ENCODE peak calls at places on chromosomes 2 and 18, in five cellular contexts. B, Z, M, L and Y are unnamed samples.

GRCh38 chr18:3117493-3118192 is 102.1 kb downstream of the MYOM1 start:
- DNase-seq in Z (no peak), B (no peak), L (no peak), M (no peak), Y (no peak)

GRCh38 chr2:234463626-234464290 is 33.1 kb downstream of the ARL4C start:
- DNase-seq in Z (no peak), L (no peak), M (no peak), B (no peak), Y (no peak)

GRCh38 chr2:14420851-14421250 is 211.7 kb upstream of the LRATD1 start:
- DNase-seq in B (no peak), M (no peak), Z (no peak), L (no peak), Y (no peak)

GRCh38 chr2:119289093-119289492 is 65.5 kb downstream of the STEAP3 start:
- DNase-seq in L (no peak), B (no peak), Z (no peak), M (no peak), Y (no peak)

GRCh38 chr2:233084488-233084887 is 24.3 kb downstream of the INPP5D start:
- DNase-seq in M (peak; percentile 28), L (no peak), B (peak; percentile 71), Z (peak; percentile 69), Y (peak; percentile 88)

GRCh38 chr2:210286123-210286680 is 28.8 kb downstream of the MYL1 start:
- DNase-seq in Z (no peak), L (no peak), M (no peak), B (no peak), Y (no peak)

GRCh38 chr2:235132641-235133040 is 180.8 kb downstream of the SH3BP4 start:
- DNase-seq in L (no peak), B (no peak), M (no peak), Z (no peak), Y (no peak)

GRCh38 chr2:35783723-35784122 is 571.9 kb upstream of the CRIM1 start:
- DNase-seq in B (no peak), L (no peak), M (no peak), Z (no peak), Y (no peak)

GRCh38 chr18:59820663-59821062 is 79.1 kb upstream of the PMAIP1 start:
- DNase-seq in M (no peak), L (no peak), Z (no peak), B (no peak), Y (no peak)

GRCh38 chr2:165899311-165899710 is 54.3 kb downstream of the TTC21B start:
- DNase-seq in B (no peak), M (no peak), L (no peak), Z (no peak), Y (no peak)

GRCh38 chr2:150495993-150496627 is 8.6 kb upstream of the RND3 start:
- DNase-seq in Z (no peak), M (no peak), B (no peak), L (no peak), Y (no peak)

GRCh38 chr18:77080283-77080682 is 52.3 kb downstream of the MBP start:
- DNase-seq in Z (no peak), L (peak; percentile 58), B (no peak), M (no peak), Y (no peak)

GRCh38 chr2:15302154-15302553 is 259.0 kb downstream of the NBAS start:
- DNase-seq in L (no peak), M (no peak), B (no peak), Z (no peak), Y (no peak)

GRCh38 chr2:231378028-231378722 is 17.3 kb upstream of the B3GNT7 start:
- DNase-seq in Z (no peak), L (no peak), M (no peak), B (no peak), Y (no peak)

GRCh38 chr2:241671457-241672240 is 15.0 kb downstream of the DTYMK start:
- DNase-seq in Z (no peak), B (no peak), L (no peak), M (no peak), Y (no peak)

GRCh38 chr2:112480540-112481049 is 1.4 kb upstream of the TTL start:
- DNase-seq in L (peak; percentile 60), B (no peak), Z (no peak), M (no peak), Y (no peak)

GRCh38 chr2:133062174-133062573 is 392.2 kb upstream of the LYPD1 start:
- DNase-seq in Z (no peak), M (no peak), B (no peak), L (no peak), Y (no peak)

GRCh38 chr2:43223412-43224040 is 2.9 kb downstream of the ZFP36L2 start:
- DNase-seq in Z (no peak), L (no peak), M (no peak), B (no peak), Y (no peak)

GRCh38 chr2:61538920-61539559 is 884 bp upstream of the XPO1 start:
- DNase-seq in M (peak; percentile 53), L (peak; percentile 23), Z (no peak), B (no peak), Y (no peak)

GRCh38 chr2:95722331-95722730 is 130.5 kb downstream of the TRIM43 start:
- DNase-seq in B (no peak), Z (no peak), L (no peak), M (no peak), Y (no peak)

GRCh38 chr2:105237045-105237765 is 4.3 kb upstream of the GPR45 start:
- DNase-seq in M (no peak), B (no peak), L (peak; percentile 45), Z (no peak), Y (no peak)

GRCh38 chr18:3264362-3264761 is 2.4 kb downstream of the MYL12B start:
- DNase-seq in L (no peak), Z (no peak), B (no peak), M (no peak), Y (no peak)

GRCh38 chr2:188966728-188967127 is 7.4 kb upstream of the COL3A1 start:
- DNase-seq in B (no peak), M (no peak), L (no peak), Z (no peak), Y (no peak)

GRCh38 chr2:24613154-24613814 is 122.2 kb downstream of the NCOA1 start:
- DNase-seq in M (no peak), Z (no peak), L (peak; percentile 39), B (no peak), Y (no peak)

GRCh38 chr2:95346236-95346737 is 49.1 kb downstream of the KCNIP3 start:
- DNase-seq in M (peak; percentile 77), B (peak; percentile 75), L (peak; percentile 66), Z (peak; percentile 81), Y (no peak)

GRCh38 chr2:20094142-20094792 is 42.8 kb upstream of the LAPTM4A start:
- DNase-seq in M (no peak), B (no peak), Z (no peak), L (no peak), Y (no peak)

GRCh38 chr18:68426731-68427315 is 288.1 kb downstream of the TMX3 start:
- DNase-seq in L (no peak), M (no peak), Z (no peak), B (no peak), Y (no peak)

GRCh38 chr2:73982140-73982617 is 2.5 kb upstream of the TET3 start:
- DNase-seq in B (no peak), L (no peak), Z (no peak), M (no peak), Y (no peak)

GRCh38 chr2:161416633-161417427 is 733 bp downstream of the TBR1 start:
- DNase-seq in Z (no peak), M (no peak), L (peak; percentile 25), B (no peak), Y (no peak)

GRCh38 chr2:176514805-176515500 is 245.7 kb downstream of the MTX2 start:
- DNase-seq in Z (no peak), L (no peak), B (no peak), M (no peak), Y (no peak)

GRCh38 chr18:67705748-67706147 is 189.2 kb upstream of the DSEL start:
- DNase-seq in Z (no peak), B (no peak), L (no peak), M (no peak), Y (no peak)

GRCh38 chr2:158967114-158967730 is 1.2 kb upstream of the TANC1 start:
- DNase-seq in B (peak; percentile 76), L (no peak), M (peak; percentile 47), Z (no peak), Y (no peak)

GRCh38 chr18:36284671-36285295 is 12.7 kb upstream of the FHOD3 start:
- DNase-seq in B (no peak), M (peak; percentile 66), L (peak; percentile 39), Z (no peak), Y (no peak)

GRCh38 chr2:231127480-231127879 is 2.6 kb upstream of the HTR2B start:
- DNase-seq in B (no peak), M (no peak), Z (no peak), L (no peak), Y (no peak)

GRCh38 chr2:109213646-109214417 is 84.8 kb downstream of the SH3RF3 start:
- DNase-seq in Z (peak; percentile 72), M (no peak), B (no peak), L (peak; percentile 44), Y (peak; percentile 98)

GRCh38 chr18:50039736-50040135 is 155.2 kb downstream of the MYO5B start:
- DNase-seq in M (no peak), B (no peak), Z (no peak), L (no peak), Y (no peak)

GRCh38 chr18:50042611-50043010 is 152.3 kb downstream of the MYO5B start:
- DNase-seq in Z (no peak), L (no peak), B (no peak), M (no peak), Y (no peak)

GRCh38 chr18:50038448-50038847 is 156.5 kb downstream of the MYO5B start:
- DNase-seq in M (no peak), L (no peak), Z (no peak), B (no peak), Y (no peak)

GRCh38 chr18:50045126-50045525 is 149.8 kb downstream of the MYO5B start:
- DNase-seq in M (no peak), L (no peak), Z (no peak), B (no peak), Y (no peak)

DNA sequence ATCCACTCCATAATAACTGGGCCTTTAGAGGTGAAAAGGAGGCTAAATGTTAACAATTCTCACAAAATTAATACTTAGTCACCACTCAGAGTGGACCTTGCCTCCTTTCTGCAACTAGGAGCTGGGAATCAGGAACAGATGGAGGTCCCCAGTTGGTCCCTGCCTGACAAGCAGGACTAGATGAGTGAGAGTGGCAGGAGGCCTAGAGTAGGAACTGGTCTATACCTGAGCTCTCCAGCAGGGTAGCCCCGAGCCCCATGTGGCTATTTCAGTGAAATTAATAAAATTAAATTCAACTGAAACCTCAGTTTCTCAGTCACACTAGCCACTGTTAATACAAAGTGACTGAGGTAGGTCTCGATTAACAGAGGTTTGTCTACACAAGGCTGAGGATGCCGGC is 150.5 kb downstream of the MYO5B start:
- DNase-seq in Z (no peak), M (no peak), B (no peak), L (no peak), Y (no peak)
- TF ChIP-seq CTCF in Z (no peak), M (no peak), B (no peak), L (no peak), Y (no peak)

GRCh38 chr2:202171246-202171833 is 67.1 kb downstream of the SUMO1 start:
- DNase-seq in M (no peak), B (peak; percentile 62), Z (no peak), L (peak; percentile 32), Y (no peak)
- TF ChIP-seq CTCF in M (no peak), B (no peak), Z (no peak), L (no peak), Y (no peak)

GRCh38 chr2:240328526-240328925 is 106.9 kb upstream of the GPC1 start:
- DNase-seq in Z (no peak), L (no peak), M (no peak), B (no peak), Y (no peak)
- TF ChIP-seq CTCF in Z (no peak), L (no peak), M (no peak), B (no peak), Y (no peak)

GRCh38 chr2:36902385-36903120 is 63.8 kb downstream of the STRN start:
- DNase-seq in Z (no peak), L (no peak), B (no peak), M (no peak), Y (no peak)
- TF ChIP-seq CTCF in Z (no peak), L (no peak), B (no peak), M (no peak), Y (no peak)